ENCODE peak calls at places on chromosome 17, in four cellular contexts. D is keratinocyte, O is IMR-90, Q is K562. P is an unnamed sample. For H3K9me1, the result is how much of the 10 kb centered on the place peaks cover.

GRCh38 chr17:81448442-81448841 is 53.2 kb downstream of the BAHCC1 start:
- DNase-seq in D (no peak), O (no peak), Q (no peak), P (no peak)

GRCh38 chr17:69575346-69575761 is 160.9 kb downstream of the MAP2K6 start:
- DNase-seq in D (no peak), O (peak), Q (no peak), P (peak)

GRCh38 chr17:11366451-11366850 is 125.4 kb downstream of the SHISA6 start:
- DNase-seq in D (no peak), O (no peak), Q (no peak), P (no peak)

GRCh38 chr17:77247048-77247541 is 106.3 kb downstream of the SEC14L1 start:
- DNase-seq in D (no peak), O (peak), Q (peak), P (peak)

GRCh38 chr17:14474591-14474990 is 173.7 kb downstream of the HS3ST3B1 start:
- DNase-seq in D (no peak), O (no peak), Q (no peak), P (no peak)

GRCh38 chr17:28018439-28019070 is 23.9 kb upstream of the NLK start:
- DNase-seq in D (no peak), O (peak), Q (no peak), P (no peak)

GRCh38 chr17:67585077-67585602 is 132.6 kb upstream of the NOL11 start:
- DNase-seq in D (no peak), O (peak), Q (no peak), P (peak)

GRCh38 chr17:15181333-15181732 is 83.8 kb downstream of the PMP22 start:
- DNase-seq in D (no peak), O (no peak), Q (no peak), P (no peak)

GRCh38 chr17:77320046-77320445 is 179.3 kb downstream of the SEC14L1 start:
- DNase-seq in D (no peak), O (peak), Q (peak), P (no peak)

GRCh38 chr17:48883171-48883570 is 9.4 kb upstream of the ATP5MC1 start:
- DNase-seq in D (no peak), O (no peak), Q (no peak), P (no peak)

GRCh38 chr17:66375121-66375520 is 72.7 kb downstream of the PRKCA start:
- DNase-seq in D (no peak), O (no peak), Q (no peak), P (no peak)

GRCh38 chr17:63395075-63395815 is 50.9 kb downstream of the CYB561 start:
- DNase-seq in D (no peak), O (peak), Q (no peak), P (no peak)

GRCh38 chr17:63387941-63388340 is 58.2 kb downstream of the CYB561 start:
- DNase-seq in D (no peak), O (no peak), Q (no peak), P (peak)

DNA sequence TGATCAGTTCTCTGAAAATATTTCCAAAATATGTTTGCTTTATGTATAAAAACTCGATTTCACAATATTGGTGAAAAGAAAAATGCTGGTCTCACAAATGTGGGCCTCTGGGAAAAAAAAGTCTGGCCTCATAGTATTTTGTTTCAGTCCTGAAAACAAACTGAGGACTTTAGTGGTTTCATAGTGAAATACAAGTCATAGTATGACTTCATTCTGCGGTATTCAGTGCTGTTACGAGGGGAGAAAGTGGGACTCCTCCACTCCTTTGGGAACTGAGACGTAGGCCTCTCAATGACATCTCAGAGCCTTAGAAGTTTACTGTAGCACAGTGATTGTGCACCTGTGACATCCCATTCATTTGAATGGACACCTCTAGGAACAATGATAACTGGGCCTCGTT is 56.0 kb downstream of the CYB561 start:
- DNase-seq in D (no peak), O (no peak), Q (no peak), P (no peak)
- H3K9me1 ChIP-seq in D (under half), O (under half), Q (under half), P (under half)

DNA sequence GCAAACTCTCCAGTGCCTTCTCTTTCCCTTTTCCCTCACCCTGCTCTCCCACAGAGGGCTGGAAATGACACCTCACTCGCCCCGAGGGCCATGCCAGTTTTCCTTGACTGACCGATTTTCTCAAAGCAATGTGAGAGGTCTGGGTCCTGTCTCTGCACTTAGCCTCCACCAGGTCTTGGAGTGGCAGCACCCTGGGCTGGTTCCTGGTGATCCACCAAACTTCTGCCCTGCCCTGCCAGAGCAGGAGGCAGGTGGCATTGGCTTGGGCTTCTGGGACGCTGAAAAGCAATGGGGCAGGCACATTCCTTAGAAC is 97.5 kb downstream of the RAB11FIP4 start:
- DNase-seq in D (no peak), O (no peak), Q (no peak), P (no peak)
- H3K9me1 ChIP-seq in D (under half), O (under half), Q (under half), P (under half)

GRCh38 chr17:6712058-6712853 is 913 bp downstream of the SLC13A5 start:
- DNase-seq in D (peak), O (no peak), Q (no peak), P (no peak)

GRCh38 chr17:6712854-6713129 is 377 bp downstream of the SLC13A5 start:
- DNase-seq in D (no peak), O (no peak), Q (no peak), P (no peak)

GRCh38 chr17:6713918-6714271 is 726 bp upstream of the SLC13A5 start:
- DNase-seq in D (no peak), O (no peak), Q (no peak), P (no peak)

GRCh38 chr17:6714315-6714874 is 1.2 kb upstream of the SLC13A5 start:
- DNase-seq in D (no peak), O (no peak), Q (no peak), P (no peak)

GRCh38 chr17:6713130-6713917 is at the start of gene SLC13A5:
- DNase-seq in D (no peak), O (no peak), Q (peak), P (peak)
- H3K9me1 ChIP-seq in D (under half), O (under half), Q (under half), P (under half)

GRCh38 chr17:40298726-40299125 is 10.3 kb upstream of the RARA start:
- DNase-seq in D (no peak), O (peak), Q (no peak), P (no peak)
- H3K9me1 ChIP-seq in D (under half), O (under half), Q (under half), P (under half)

GRCh38 chr17:4860651-4861050 is 27.5 kb downstream of the MINK1 start:
- DNase-seq in D (no peak), O (no peak), Q (no peak), P (no peak)
- H3K9me1 ChIP-seq in D (under half), O (under half), Q (under half), P (under half)

DNA sequence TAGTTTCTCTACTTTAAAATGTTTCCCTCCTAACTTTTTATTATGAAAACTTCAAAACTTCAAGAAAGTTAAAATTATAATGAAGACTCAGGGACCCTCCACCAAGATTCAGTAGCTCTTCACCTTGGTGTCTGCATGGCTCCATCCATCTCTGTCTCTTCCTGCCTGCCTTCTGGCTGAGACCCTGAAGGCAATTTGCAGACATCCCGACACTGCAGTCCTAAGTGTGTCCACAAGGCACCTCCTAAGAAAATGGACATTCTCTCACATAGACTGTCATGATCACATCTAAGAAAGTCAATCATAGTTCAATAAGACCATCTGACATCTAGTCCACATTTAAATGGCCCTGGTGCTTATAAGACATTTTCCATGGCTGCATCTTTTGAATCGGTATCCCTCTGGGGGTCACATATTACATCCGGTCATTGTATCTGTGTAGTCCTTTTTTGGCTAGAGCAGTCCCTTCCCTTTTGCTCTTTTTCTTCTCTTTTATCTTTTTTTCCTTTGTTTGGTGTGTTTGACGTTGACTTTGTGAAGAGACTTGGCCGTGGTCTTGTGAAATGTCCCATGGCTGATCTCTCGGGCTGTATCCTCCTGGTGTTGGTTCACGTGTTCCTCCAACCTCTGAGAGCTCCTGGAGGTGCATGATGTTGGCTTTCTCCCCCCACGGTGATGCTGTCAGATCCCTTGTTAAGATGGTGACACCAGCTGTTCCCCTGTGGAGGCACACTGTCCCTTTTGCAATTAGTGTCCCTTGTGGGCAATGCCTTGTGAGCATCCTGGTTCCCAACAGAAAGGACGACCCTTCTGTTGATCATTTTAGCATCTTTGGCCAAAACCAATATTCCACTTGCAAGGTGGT is 5.0 kb upstream of the TNFRSF13B start:
- DNase-seq in D (no peak), O (no peak), Q (no peak), P (no peak)
- H3K9me1 ChIP-seq in D (under half), O (under half), Q (under half), P (under half)

GRCh38 chr17:82814834-82815233 is 25.0 kb downstream of the ZNF750 start:
- DNase-seq in D (no peak), O (no peak), Q (no peak), P (no peak)
- H3K9me1 ChIP-seq in D (under half), O (under half), Q (under half), P (under half)

DNA sequence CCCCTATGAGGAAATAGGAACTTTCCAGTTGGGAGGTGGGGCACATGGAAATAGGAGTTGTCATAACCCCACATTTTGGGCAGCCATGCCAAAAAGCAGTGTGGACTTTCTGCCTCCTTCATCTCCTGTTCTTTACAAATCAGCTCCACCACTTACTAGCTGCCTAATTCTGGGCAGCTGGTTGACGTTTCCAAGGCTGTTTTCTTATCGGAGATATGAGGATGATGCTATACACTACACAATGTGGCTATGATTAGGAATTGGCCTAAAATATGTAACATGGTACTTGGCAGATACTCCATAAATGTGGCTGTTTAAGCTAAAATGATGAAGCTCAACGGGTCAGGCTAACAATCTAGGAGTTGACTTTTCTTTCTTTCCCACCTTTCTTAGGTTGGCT is 21.6 kb upstream of the CCL5 start:
- DNase-seq in D (no peak), O (no peak), Q (no peak), P (no peak)
- H3K9me1 ChIP-seq in D (under half), O (under half), Q (under half), P (under half)

GRCh38 chr17:163514-164103 is 17.8 kb downstream of the DOC2B start:
- DNase-seq in D (no peak), O (no peak), Q (peak), P (no peak)
- H3K9me1 ChIP-seq in D (under half), O (under half), Q (under half), P (under half)

P was measured in endothelial cell of umbilical vein.